ENCODE peak calls at places on chromosomes 16 and 17, in four cellular contexts. N, T, R and C are unnamed samples.

GRCh38 chr16:31430380-31431052 is 2.4 kb upstream of the COX6A2 start:
- DNase-seq in T (no peak), R (no peak), N (no peak), C (no peak)

GRCh38 chr17:72592242-72592966 is 471.6 kb downstream of the SOX9 start:
- DNase-seq in N (peak; percentile 90), T (no peak), R (no peak), C (peak; percentile 41)

GRCh38 chr16:63466-63865 is 9.0 kb downstream of the RHBDF1 start:
- DNase-seq in N (no peak), R (no peak), T (no peak), C (no peak)

GRCh38 chr17:29722411-29723198 is 99.9 kb upstream of the CORO6 start:
- DNase-seq in R (peak; percentile 84), T (peak; percentile 96), N (no peak), C (peak; percentile 97)

GRCh38 chr16:31016018-31016417 is 5.6 kb upstream of the STX1B start:
- DNase-seq in N (peak; percentile 50), T (no peak), R (no peak), C (no peak)

GRCh38 chr17:48261297-48261880 is 153.8 kb downstream of the SNX11 start:
- DNase-seq in T (no peak), R (no peak), N (peak; percentile 92), C (peak; percentile 45)

GRCh38 chr16:86507173-86508027 is 2.9 kb upstream of the FOXF1 start:
- DNase-seq in N (no peak), R (no peak), T (no peak), C (no peak)

GRCh38 chr17:45018514-45019176 is 32.8 kb downstream of the DCAKD start:
- DNase-seq in T (no peak), N (no peak), R (no peak), C (no peak)

GRCh38 chr17:36602030-36602737 is 801 bp downstream of the MRM1 start:
- DNase-seq in T (no peak), R (peak; percentile 26), N (peak; percentile 22), C (peak; percentile 42)

GRCh38 chr17:77288115-77288619 is 147.4 kb downstream of the SEC14L1 start:
- DNase-seq in R (no peak), T (no peak), N (peak; percentile 63), C (no peak)

GRCh38 chr16:46920402-46921068 is 36.4 kb downstream of the GPT2 start:
- DNase-seq in R (no peak), N (no peak), T (no peak), C (no peak)

DNA sequence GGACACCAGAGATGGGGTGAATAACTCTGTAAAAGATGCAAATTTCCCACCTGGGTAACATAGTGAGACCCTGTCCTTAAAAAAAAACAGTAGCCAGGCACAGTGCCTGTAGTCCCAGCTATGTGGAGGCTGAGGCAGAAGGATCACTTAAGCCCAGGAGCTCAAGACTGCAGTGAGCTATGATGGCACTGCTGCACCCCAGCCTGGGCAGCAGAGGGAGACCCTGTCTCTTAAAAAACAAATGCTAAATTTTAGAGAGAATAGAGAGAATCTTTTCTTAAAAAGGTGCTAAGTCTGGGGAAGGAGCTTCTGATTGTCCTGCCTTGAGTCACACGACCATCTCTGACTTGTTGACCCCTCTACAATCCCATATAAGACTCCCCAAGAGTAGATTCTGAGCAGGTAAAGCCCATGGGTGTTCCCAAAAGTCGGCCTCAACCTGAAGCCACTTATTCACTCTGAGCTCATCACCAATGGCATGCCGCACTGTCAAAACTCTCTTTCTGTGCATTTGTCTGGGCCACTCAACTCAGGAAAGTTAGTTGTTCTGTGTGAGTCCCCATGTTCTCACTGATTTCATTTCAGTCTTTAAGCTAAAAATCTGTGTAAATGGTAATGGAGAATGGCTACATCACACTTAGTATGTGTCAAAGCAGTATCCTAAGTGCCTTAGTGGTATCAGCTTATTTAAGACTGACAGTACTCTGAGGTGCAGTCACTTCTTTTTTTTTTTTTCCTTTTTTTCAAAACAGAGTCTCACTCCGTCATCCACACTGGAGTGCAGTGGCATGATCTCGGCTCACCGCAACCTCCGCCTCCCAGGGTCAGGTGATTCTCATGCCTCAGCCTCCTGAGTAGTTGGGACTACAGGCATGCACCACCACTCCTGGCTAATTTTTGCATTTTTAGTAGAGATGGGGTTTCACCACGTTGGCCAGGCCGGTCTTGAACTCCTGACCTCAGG is 41.6 kb downstream of the PRKCB start:
- DNase-seq in R (no peak), N (peak; percentile 12), T (no peak), C (peak; percentile 52)
- TF ChIP-seq CTCF in R (peak; percentile 12), N (no peak), T (peak; percentile 23), C (peak; percentile 35)

DNA sequence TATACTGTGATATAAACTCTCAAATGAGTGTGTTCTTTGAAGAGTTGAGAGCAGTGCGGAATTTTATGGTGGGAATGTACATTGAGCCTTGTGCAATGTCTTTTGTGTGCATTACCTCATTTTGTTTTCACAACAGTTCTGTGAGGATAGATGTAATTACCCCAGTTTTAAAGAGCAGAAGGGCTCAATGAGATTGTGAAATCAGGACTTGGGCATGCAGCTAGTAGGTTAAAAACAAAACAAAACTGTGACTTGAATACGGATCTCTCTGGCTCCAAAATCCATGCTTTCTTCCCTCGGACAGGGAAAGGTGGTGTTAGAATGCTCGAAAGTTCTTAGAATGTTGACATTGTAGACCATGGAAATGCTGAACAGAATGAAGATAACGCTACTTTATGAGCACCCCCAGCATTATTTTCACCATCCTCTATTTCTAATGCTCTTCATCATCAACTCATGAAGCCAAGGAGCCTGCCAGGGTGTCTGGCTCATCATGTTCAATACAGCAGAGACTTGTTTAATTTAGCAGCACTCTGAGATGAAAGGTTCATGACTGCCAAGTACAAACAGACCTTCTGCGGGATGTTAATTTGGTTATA is 17.1 kb downstream of the MRTFB start:
- DNase-seq in T (no peak), R (no peak), N (no peak), C (no peak)
- H3K4me3 ChIP-seq in T (no peak overlapping the region), R (no peak overlapping the region), N (no peak overlapping the region), C (no peak overlapping the region)

GRCh38 chr16:65225488-65225887 is 103.6 kb upstream of the CDH11 start:
- DNase-seq in R (no peak), N (no peak), T (no peak), C (no peak)

GRCh38 chr16:65223335-65223734 is 101.5 kb upstream of the CDH11 start:
- DNase-seq in N (no peak), R (no peak), T (no peak), C (no peak)

GRCh38 chr16:65226077-65226476 is 104.2 kb upstream of the CDH11 start:
- DNase-seq in R (no peak), N (no peak), T (no peak), C (no peak)

GRCh38 chr16:65224994-65225393 is 103.1 kb upstream of the CDH11 start:
- DNase-seq in T (no peak), N (no peak), R (no peak), C (no peak)

GRCh38 chr16:65224471-65224870 is 102.6 kb upstream of the CDH11 start:
- DNase-seq in R (no peak), T (no peak), N (no peak), C (no peak)
- TF ChIP-seq MYC in R (no peak), T (no peak), N (no peak), C (no peak)

GRCh38 chr16:3625331-3625730 is 13.9 kb upstream of the SLX4 start:
- DNase-seq in N (no peak), T (no peak), R (no peak), C (no peak)

GRCh38 chr16:3623642-3624041 is 12.2 kb upstream of the SLX4 start:
- DNase-seq in N (no peak), T (no peak), R (no peak), C (no peak)

DNA sequence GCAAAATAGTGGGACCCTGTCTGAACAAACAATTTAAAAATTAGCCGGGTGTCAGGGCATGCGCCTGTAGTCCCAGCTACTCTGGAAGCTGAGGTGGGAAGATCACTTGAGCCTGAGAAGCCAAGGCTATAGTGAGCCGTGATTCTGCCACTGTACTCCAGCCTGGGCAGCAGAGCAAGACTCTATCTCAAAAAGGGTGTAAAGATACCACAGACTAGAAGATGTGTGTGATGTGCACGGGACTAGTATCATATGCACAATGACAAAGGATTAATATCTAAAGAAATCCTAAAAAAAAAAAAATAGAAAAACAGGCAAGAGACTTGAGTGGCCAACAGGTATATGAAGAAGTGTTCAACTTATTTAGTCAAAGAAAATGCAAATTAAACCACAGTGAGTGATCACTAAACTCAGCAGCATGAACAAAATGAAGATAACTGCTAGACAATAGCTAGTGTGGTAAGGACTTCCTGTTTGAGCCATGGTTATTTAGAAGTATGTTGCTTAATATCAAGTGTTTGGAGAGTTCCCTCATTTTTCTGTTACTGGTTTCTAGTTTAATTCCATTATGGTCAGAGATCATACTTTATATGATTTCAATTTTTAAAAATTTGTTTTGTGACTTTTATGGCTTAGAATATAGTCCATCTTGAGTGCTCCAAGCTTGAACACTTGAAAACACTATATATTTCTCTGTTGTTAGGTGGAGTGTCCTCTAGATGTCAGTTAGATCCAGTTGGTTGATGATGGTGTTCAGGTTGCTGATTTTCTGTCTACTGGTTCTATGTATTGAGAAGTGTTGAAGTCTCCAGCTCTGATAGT is 14.7 kb upstream of the SLX4 start:
- DNase-seq in R (peak; percentile 25), T (no peak), N (no peak), C (peak; percentile 76)
- TF ChIP-seq CTCF in R (no peak), T (peak; percentile 19), N (no peak), C (peak; percentile 7)

GRCh38 chr17:59783221-59784016 is 76.0 kb downstream of the VMP1 start:
- DNase-seq in N (peak; percentile 90), T (no peak), R (peak; percentile 91), C (peak; percentile 41)
- H3K4me3 ChIP-seq in N (no peak overlapping the region), T (peak overlapping the region; percentile 35), R (no peak overlapping the region), C (no peak overlapping the region)

DNA sequence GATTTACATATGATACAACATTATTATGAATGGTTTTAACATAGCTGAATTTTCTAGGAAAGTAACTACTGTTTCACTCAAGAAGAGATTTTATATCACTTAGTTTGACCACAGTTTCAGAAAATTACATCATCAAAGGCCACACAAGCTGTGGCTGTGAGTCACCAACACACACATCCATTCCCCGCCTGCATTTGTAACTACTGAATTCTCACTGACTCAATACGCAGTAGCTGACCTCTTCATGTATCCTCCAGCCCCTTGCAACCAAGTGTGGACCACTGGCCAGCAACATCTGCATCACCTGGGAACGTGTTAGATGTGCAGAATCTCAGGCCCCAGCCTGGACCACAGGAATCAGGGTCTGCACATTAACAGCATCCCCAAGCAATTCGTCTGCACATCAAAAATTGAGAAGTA is 197.6 kb downstream of the XYLT1 start:
- DNase-seq in N (peak; percentile 48), T (no peak), R (no peak), C (peak; percentile 75)
- TF ChIP-seq MYC in N (no peak), T (no peak), R (no peak), C (peak; percentile 27)

GRCh38 chr17:781920-782731 is at the start of the genes GLOD4 and MRM3:
- DNase-seq in R (peak; percentile 92), N (peak; percentile 91), T (peak; percentile 72), C (peak; percentile 85)
- TF ChIP-seq CTCF in R (no peak), N (no peak), T (no peak), C (no peak)

DNA sequence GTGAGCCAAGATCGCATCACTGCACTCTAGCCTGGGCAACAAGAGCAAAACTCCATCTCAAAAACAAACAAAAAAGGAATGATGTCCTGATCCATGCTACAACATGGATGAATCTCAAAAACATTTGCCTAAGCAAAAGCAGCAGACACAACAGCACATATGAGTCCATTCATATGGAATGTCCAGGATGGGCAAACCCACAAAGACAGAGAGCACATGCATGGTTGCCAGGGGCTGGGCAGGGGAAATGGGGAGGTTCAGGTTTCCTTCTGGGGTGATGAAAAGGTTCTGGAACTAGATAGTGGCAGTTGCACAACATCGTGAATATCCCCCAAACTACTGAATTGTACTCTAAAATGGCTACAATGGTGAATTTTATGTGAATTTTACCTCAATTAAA is 35.3 kb upstream of the RAI1 start:
- DNase-seq in T (no peak), N (no peak), R (no peak), C (no peak)
- H3K4me3 ChIP-seq in T (no peak overlapping the region), N (no peak overlapping the region), R (no peak overlapping the region), C (no peak overlapping the region)